ENCODE peak calls at places on chromosome 7, in ten cellular contexts. J, O, A, L, U, I, N, Z, V and Y are unnamed samples.

GRCh38 chr7:25707733-25708132 is 444.3 kb upstream of the NFE2L3 start:
- DNase-seq in O (no peak), Z (no peak), J (no peak), A (peak; percentile 1), L (no peak), I (no peak), N (no peak), V (no peak), U (peak; percentile 4), Y (no peak)

GRCh38 chr7:78125884-78126283 is 327.3 kb downstream of the PHTF2 start:
- DNase-seq in Z (no peak), A (peak; percentile 93), O (no peak), N (no peak), U (peak; percentile 52), L (no peak), I (no peak), J (no peak), V (no peak), Y (no peak)

GRCh38 chr7:128266891-128267839 is 26.1 kb downstream of the LEP start:
- DNase-seq in O (no peak), I (peak; percentile 50), J (no peak), Z (no peak), N (peak; percentile 57), U (peak; percentile 70), L (no peak), V (peak; percentile 11), A (peak; percentile 45), Y (no peak)

GRCh38 chr7:47360301-47360900 is 221.5 kb downstream of the TNS3 start:
- DNase-seq in L (no peak), A (no peak), U (no peak), Z (no peak), O (peak; percentile 65), N (no peak), I (no peak), V (no peak), J (no peak), Y (no peak)

GRCh38 chr7:7761340-7761973 is 43.0 kb upstream of the RPA3 start:
- DNase-seq in J (no peak), N (no peak), Z (no peak), U (peak; percentile 59), O (no peak), A (peak; percentile 66), I (no peak), L (no peak), V (no peak), Y (no peak)

GRCh38 chr7:137628211-137628610 is 218.6 kb downstream of the DGKI start:
- DNase-seq in V (no peak), O (no peak), N (no peak), I (no peak), J (no peak), U (no peak), Z (no peak), A (peak; percentile 15), L (no peak), Y (no peak)

GRCh38 chr7:69464035-69464434 is 134.2 kb upstream of the AUTS2 start:
- DNase-seq in A (no peak), Z (no peak), U (no peak), L (no peak), V (no peak), I (no peak), O (no peak), J (no peak), N (no peak), Y (no peak)

GRCh38 chr7:14899065-14899464 is 3.5 kb downstream of the DGKB start:
- DNase-seq in A (no peak), O (no peak), Z (no peak), L (no peak), N (no peak), I (no peak), V (no peak), J (no peak), U (peak; percentile 3), Y (no peak)

GRCh38 chr7:134768243-134768642 is 11.2 kb upstream of the CALD1 start:
- DNase-seq in I (no peak), V (no peak), N (no peak), U (no peak), L (no peak), J (no peak), A (no peak), Z (no peak), O (no peak), Y (no peak)

GRCh38 chr7:141043621-141044020 is 28.9 kb upstream of the MRPS33 start:
- DNase-seq in L (no peak), U (no peak), J (no peak), I (no peak), N (no peak), A (no peak), O (no peak), Z (no peak), V (no peak), Y (no peak)

GRCh38 chr7:91233201-91233600 is 31.0 kb upstream of the FZD1 start:
- DNase-seq in J (no peak), U (no peak), I (no peak), V (no peak), O (no peak), A (no peak), Z (no peak), L (no peak), N (no peak), Y (no peak)

DNA sequence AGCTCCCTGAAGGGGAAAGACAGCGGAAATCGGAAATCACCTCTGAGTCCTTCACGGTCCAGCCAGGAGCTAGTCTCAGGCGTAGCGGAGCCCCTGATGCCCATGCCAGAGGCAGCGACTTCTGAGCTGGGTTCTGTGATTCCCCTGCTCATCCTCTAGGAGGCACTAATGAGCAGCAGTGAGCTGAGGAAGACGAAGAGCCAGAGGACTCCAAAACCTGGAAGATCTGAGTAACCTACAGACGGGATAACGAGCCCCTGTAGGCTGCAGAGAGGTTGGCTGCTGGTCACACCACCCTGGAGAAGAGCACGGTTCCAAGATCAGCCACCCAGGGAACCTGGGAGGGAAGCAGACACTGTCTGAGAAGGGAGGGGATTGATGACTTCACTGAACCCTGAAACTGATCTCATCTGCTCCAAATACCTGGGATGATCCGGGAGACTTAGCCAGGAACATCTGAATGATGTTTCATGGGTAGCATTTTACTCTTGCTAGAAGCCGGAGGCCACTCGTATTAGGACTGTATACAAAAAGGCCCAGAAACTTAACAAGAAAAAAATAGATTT is 304.1 kb downstream of the PAXIP1 start:
- DNase-seq in A (no peak), L (no peak), Z (no peak), O (no peak), V (peak; percentile 49), I (peak; percentile 24), U (peak; percentile 14), J (no peak), N (no peak), Y (no peak)
- TF ChIP-seq CTCF in A (no peak), L (peak; percentile 65), Z (no peak), O (no peak), V (peak; percentile 66), I (peak; percentile 66), U (no peak), J (peak; percentile 22), N (no peak), Y (no peak)

DNA sequence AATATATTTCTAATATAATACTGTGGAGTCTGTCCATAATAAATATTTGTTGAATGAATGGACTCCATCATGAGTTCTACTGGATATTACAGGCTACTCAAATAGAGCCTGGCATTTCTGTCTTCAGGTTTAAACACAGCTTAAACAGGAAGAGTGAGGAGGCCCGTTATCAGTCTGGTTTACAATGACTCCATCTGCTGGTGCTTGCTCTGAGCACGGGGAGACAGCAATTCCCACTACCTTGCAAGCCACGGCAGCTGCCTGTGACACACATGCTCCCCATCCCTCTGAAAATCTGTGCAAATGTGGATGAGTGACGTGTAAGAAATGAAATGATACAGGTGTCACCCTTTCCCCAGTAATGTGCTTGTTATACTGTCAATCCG is 293.5 kb upstream of the IMMP2L start:
- DNase-seq in O (no peak), U (peak; percentile 22), Z (no peak), V (peak; percentile 25), N (no peak), A (peak; percentile 59), I (no peak), J (no peak), L (no peak), Y (no peak)
- TF ChIP-seq CTCF in O (no peak), U (no peak), Z (no peak), V (no peak), N (no peak), A (peak; percentile 34), I (no peak), J (no peak), L (no peak), Y (no peak)

GRCh38 chr7:118793552-118793951 is 569.0 kb downstream of the ANKRD7 start:
- DNase-seq in L (no peak), A (no peak), O (no peak), J (no peak), U (no peak), Z (no peak), V (no peak), I (no peak), N (no peak), Y (no peak)
- TF ChIP-seq CTCF in L (no peak), A (no peak), O (no peak), J (no peak), U (no peak), Z (no peak), V (no peak), I (no peak), N (no peak), Y (no peak)

GRCh38 chr7:157433628-157434027 is 96.8 kb downstream of the DNAJB6 start:
- DNase-seq in Z (no peak), V (no peak), I (no peak), N (no peak), O (peak; percentile 12), A (no peak), J (peak; percentile 20), L (no peak), U (no peak), Y (no peak)

GRCh38 chr7:157431951-157432540 is 95.2 kb downstream of the DNAJB6 start:
- DNase-seq in U (no peak), A (no peak), L (no peak), V (peak; percentile 5), Z (no peak), J (peak; percentile 46), N (no peak), O (peak; percentile 76), I (no peak), Y (no peak)

GRCh38 chr7:157434231-157434630 is 97.4 kb downstream of the DNAJB6 start:
- DNase-seq in V (peak; percentile 2), A (no peak), L (no peak), O (peak; percentile 67), N (no peak), U (no peak), Z (no peak), I (no peak), J (peak; percentile 20), Y (no peak)

GRCh38 chr7:157432541-157432956 is 95.7 kb downstream of the DNAJB6 start:
- DNase-seq in N (no peak), Z (no peak), O (peak; percentile 65), V (peak; percentile 41), I (peak; percentile 65), J (peak; percentile 54), A (peak; percentile 68), L (no peak), U (peak; percentile 79), Y (no peak)

DNA sequence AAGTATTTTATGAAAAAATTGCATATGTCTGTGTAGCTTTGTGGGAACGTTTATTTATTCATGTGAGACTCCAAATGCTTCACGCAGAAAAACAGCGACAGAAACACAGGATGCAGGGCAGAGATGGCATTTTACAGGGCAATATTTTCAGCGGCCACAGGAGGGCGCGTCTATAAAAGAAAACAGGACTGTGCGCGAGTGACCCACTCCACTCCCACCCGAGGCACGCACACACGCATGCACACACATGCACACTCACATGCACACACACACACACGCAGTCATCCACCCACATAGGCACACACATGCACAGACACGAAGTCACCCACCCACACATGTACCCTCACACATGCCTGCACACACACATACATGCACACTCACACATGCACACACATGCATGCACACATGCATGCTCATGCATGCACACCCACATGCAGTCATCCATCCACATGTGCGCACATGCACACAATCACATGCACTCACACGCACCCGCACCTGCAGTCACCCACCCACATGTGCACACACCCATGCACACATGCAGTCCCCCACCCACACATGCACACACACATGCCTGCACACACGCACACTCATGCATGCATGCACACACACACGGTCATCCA is 96.3 kb downstream of the DNAJB6 start:
- DNase-seq in A (peak; percentile 17), V (peak; percentile 38), O (peak; percentile 74), J (peak; percentile 52), Z (peak; percentile 40), U (peak; percentile 20), I (peak; percentile 64), N (peak; percentile 44), L (no peak), Y (no peak)
- TF ChIP-seq CTCF in A (peak; percentile 63), V (peak; percentile 70), O (peak; percentile 60), J (peak; percentile 67), Z (peak; percentile 36), U (peak; percentile 65), I (peak; percentile 70), N (peak; percentile 44), L (peak; percentile 89), Y (peak; percentile 72)